ENCODE peak calls at places on chromosome 3, in ten cellular contexts. One of them, this sample, is unnamed.

GRCh38 chr3:131402391-131403039 is 20.9 kb downstream of the NUDT16 start:
- DNase-seq in psoas muscle: no peak
- DNase-seq in A549: no peak
- DNase-seq in breast epithelium: no peak
- DNase-seq in CD4-positive, alpha-beta memory T cell: no peak
- DNase-seq in MM.1S: no peak
- DNase-seq in fibroblast of lung: peak
- DNase-seq in pancreas: no peak
- DNase-seq in GM23338: no peak
- DNase-seq in adrenal gland: no peak
- DNase-seq in this sample: peak

GRCh38 chr3:13125092-13126015 is 52.1 kb upstream of the IQSEC1 start:
- DNase-seq in psoas muscle: no peak
- DNase-seq in A549: no peak
- DNase-seq in breast epithelium: no peak
- DNase-seq in CD4-positive, alpha-beta memory T cell: no peak
- DNase-seq in MM.1S: no peak
- DNase-seq in fibroblast of lung: no peak
- DNase-seq in pancreas: no peak
- DNase-seq in GM23338: no peak
- DNase-seq in adrenal gland: no peak
- DNase-seq in this sample: no peak

GRCh38 chr3:192957441-192957951 is 39.8 kb upstream of the MB21D2 start:
- DNase-seq in psoas muscle: peak
- DNase-seq in A549: no peak
- DNase-seq in breast epithelium: no peak
- DNase-seq in CD4-positive, alpha-beta memory T cell: no peak
- DNase-seq in MM.1S: no peak
- DNase-seq in fibroblast of lung: peak
- DNase-seq in pancreas: no peak
- DNase-seq in GM23338: no peak
- DNase-seq in adrenal gland: peak
- DNase-seq in this sample: peak

GRCh38 chr3:157099337-157100078 is 60.4 kb downstream of the CCNL1 start:
- DNase-seq in psoas muscle: no peak
- DNase-seq in A549: no peak
- DNase-seq in breast epithelium: no peak
- DNase-seq in CD4-positive, alpha-beta memory T cell: no peak
- DNase-seq in MM.1S: no peak
- DNase-seq in fibroblast of lung: peak
- DNase-seq in pancreas: no peak
- DNase-seq in GM23338: no peak
- DNase-seq in adrenal gland: no peak
- DNase-seq in this sample: peak

GRCh38 chr3:133747373-133747772 is 1.2 kb downstream of the TF start:
- DNase-seq in psoas muscle: no peak
- DNase-seq in A549: no peak
- DNase-seq in breast epithelium: no peak
- DNase-seq in CD4-positive, alpha-beta memory T cell: no peak
- DNase-seq in MM.1S: no peak
- DNase-seq in fibroblast of lung: no peak
- DNase-seq in pancreas: no peak
- DNase-seq in GM23338: no peak
- DNase-seq in adrenal gland: no peak
- DNase-seq in this sample: no peak

GRCh38 chr3:187839422-187839821 is 94.2 kb upstream of the BCL6 start:
- DNase-seq in psoas muscle: no peak
- DNase-seq in A549: no peak
- DNase-seq in breast epithelium: no peak
- DNase-seq in CD4-positive, alpha-beta memory T cell: no peak
- DNase-seq in MM.1S: no peak
- DNase-seq in fibroblast of lung: no peak
- DNase-seq in pancreas: no peak
- DNase-seq in GM23338: no peak
- DNase-seq in adrenal gland: no peak
- DNase-seq in this sample: no peak

GRCh38 chr3:63193647-63194046 is 84.5 kb upstream of the SYNPR start:
- DNase-seq in psoas muscle: no peak
- DNase-seq in A549: no peak
- DNase-seq in breast epithelium: no peak
- DNase-seq in CD4-positive, alpha-beta memory T cell: no peak
- DNase-seq in MM.1S: peak
- DNase-seq in fibroblast of lung: peak
- DNase-seq in pancreas: no peak
- DNase-seq in GM23338: peak
- DNase-seq in adrenal gland: no peak
- DNase-seq in this sample: peak

GRCh38 chr3:31096661-31097060 is 202.2 kb upstream of the GADL1 start:
- DNase-seq in psoas muscle: no peak
- DNase-seq in A549: no peak
- DNase-seq in breast epithelium: no peak
- DNase-seq in CD4-positive, alpha-beta memory T cell: no peak
- DNase-seq in MM.1S: peak
- DNase-seq in fibroblast of lung: no peak
- DNase-seq in pancreas: no peak
- DNase-seq in GM23338: no peak
- DNase-seq in adrenal gland: no peak
- DNase-seq in this sample: no peak

GRCh38 chr3:111851511-111851954 is 7.5 kb upstream of the PHLDB2 start:
- DNase-seq in psoas muscle: no peak
- DNase-seq in A549: no peak
- DNase-seq in breast epithelium: no peak
- DNase-seq in CD4-positive, alpha-beta memory T cell: no peak
- DNase-seq in MM.1S: no peak
- DNase-seq in fibroblast of lung: peak
- DNase-seq in pancreas: no peak
- DNase-seq in GM23338: no peak
- DNase-seq in adrenal gland: peak
- DNase-seq in this sample: peak

GRCh38 chr3:4587061-4587837 is 94.1 kb downstream of the ITPR1 start:
- DNase-seq in psoas muscle: no peak
- DNase-seq in A549: no peak
- DNase-seq in breast epithelium: no peak
- DNase-seq in CD4-positive, alpha-beta memory T cell: no peak
- DNase-seq in MM.1S: no peak
- DNase-seq in fibroblast of lung: no peak
- DNase-seq in pancreas: no peak
- DNase-seq in GM23338: no peak
- DNase-seq in adrenal gland: no peak
- DNase-seq in this sample: no peak

GRCh38 chr3:4586381-4586780 is 93.2 kb downstream of the ITPR1 start:
- DNase-seq in psoas muscle: no peak
- DNase-seq in A549: no peak
- DNase-seq in breast epithelium: no peak
- DNase-seq in CD4-positive, alpha-beta memory T cell: no peak
- DNase-seq in MM.1S: no peak
- DNase-seq in fibroblast of lung: no peak
- DNase-seq in pancreas: no peak
- DNase-seq in GM23338: no peak
- DNase-seq in adrenal gland: peak
- DNase-seq in this sample: no peak

GRCh38 chr3:4588410-4588809 is 95.3 kb downstream of the ITPR1 start:
- DNase-seq in psoas muscle: no peak
- DNase-seq in A549: no peak
- DNase-seq in breast epithelium: no peak
- DNase-seq in CD4-positive, alpha-beta memory T cell: no peak
- DNase-seq in MM.1S: no peak
- DNase-seq in fibroblast of lung: peak
- DNase-seq in pancreas: no peak
- DNase-seq in GM23338: no peak
- DNase-seq in adrenal gland: peak
- DNase-seq in this sample: no peak

GRCh38 chr3:4589475-4590111 is 96.4 kb downstream of the ITPR1 start:
- DNase-seq in psoas muscle: no peak
- DNase-seq in A549: no peak
- DNase-seq in breast epithelium: no peak
- DNase-seq in CD4-positive, alpha-beta memory T cell: no peak
- DNase-seq in MM.1S: no peak
- DNase-seq in fibroblast of lung: no peak
- DNase-seq in pancreas: no peak
- DNase-seq in GM23338: no peak
- DNase-seq in adrenal gland: no peak
- DNase-seq in this sample: no peak

GRCh38 chr3:4587838-4588105 is 94.6 kb downstream of the ITPR1 start:
- DNase-seq in psoas muscle: no peak
- DNase-seq in A549: no peak
- DNase-seq in breast epithelium: no peak
- DNase-seq in CD4-positive, alpha-beta memory T cell: no peak
- DNase-seq in MM.1S: no peak
- DNase-seq in fibroblast of lung: no peak
- DNase-seq in pancreas: no peak
- DNase-seq in GM23338: no peak
- DNase-seq in adrenal gland: no peak
- DNase-seq in this sample: no peak
- H3K27ac ChIP-seq in psoas muscle: no peak
- H3K27ac ChIP-seq in A549: no peak
- H3K27ac ChIP-seq in breast epithelium: peak
- H3K27ac ChIP-seq in CD4-positive, alpha-beta memory T cell: no peak
- H3K27ac ChIP-seq in MM.1S: no peak
- H3K27ac ChIP-seq in fibroblast of lung: no peak
- H3K27ac ChIP-seq in pancreas: no peak
- H3K27ac ChIP-seq in GM23338: no peak
- H3K27ac ChIP-seq in adrenal gland: no peak
- H3K27ac ChIP-seq in this sample: no peak

GRCh38 chr3:14179114-14179465 is 473 bp downstream of the LSM3 start:
- DNase-seq in psoas muscle: no peak
- DNase-seq in A549: no peak
- DNase-seq in breast epithelium: no peak
- DNase-seq in CD4-positive, alpha-beta memory T cell: no peak
- DNase-seq in MM.1S: no peak
- DNase-seq in fibroblast of lung: no peak
- DNase-seq in pancreas: no peak
- DNase-seq in GM23338: no peak
- DNase-seq in adrenal gland: no peak
- DNase-seq in this sample: peak

GRCh38 chr3:14178247-14179113 is at the start of the genes LSM3 and XPC:
- DNase-seq in psoas muscle: peak
- DNase-seq in A549: peak
- DNase-seq in breast epithelium: peak
- DNase-seq in CD4-positive, alpha-beta memory T cell: peak
- DNase-seq in MM.1S: peak
- DNase-seq in fibroblast of lung: peak
- DNase-seq in pancreas: peak
- DNase-seq in GM23338: peak
- DNase-seq in adrenal gland: peak
- DNase-seq in this sample: peak

GRCh38 chr3:14179795-14180194 is 1.2 kb downstream of the LSM3 start:
- DNase-seq in psoas muscle: no peak
- DNase-seq in A549: no peak
- DNase-seq in breast epithelium: no peak
- DNase-seq in CD4-positive, alpha-beta memory T cell: no peak
- DNase-seq in MM.1S: no peak
- DNase-seq in fibroblast of lung: no peak
- DNase-seq in pancreas: no peak
- DNase-seq in GM23338: no peak
- DNase-seq in adrenal gland: no peak
- DNase-seq in this sample: no peak

GRCh38 chr3:14175383-14176037 is 2.9 kb downstream of the XPC start:
- DNase-seq in psoas muscle: no peak
- DNase-seq in A549: no peak
- DNase-seq in breast epithelium: no peak
- DNase-seq in CD4-positive, alpha-beta memory T cell: peak
- DNase-seq in MM.1S: peak
- DNase-seq in fibroblast of lung: peak
- DNase-seq in pancreas: no peak
- DNase-seq in GM23338: no peak
- DNase-seq in adrenal gland: no peak
- DNase-seq in this sample: no peak

GRCh38 chr3:14177580-14178246 is 688 bp downstream of the XPC start:
- DNase-seq in psoas muscle: no peak
- DNase-seq in A549: peak
- DNase-seq in breast epithelium: no peak
- DNase-seq in CD4-positive, alpha-beta memory T cell: peak
- DNase-seq in MM.1S: no peak
- DNase-seq in fibroblast of lung: peak
- DNase-seq in pancreas: no peak
- DNase-seq in GM23338: no peak
- DNase-seq in adrenal gland: no peak
- DNase-seq in this sample: no peak
- H3K27ac ChIP-seq in psoas muscle: peak
- H3K27ac ChIP-seq in A549: peak
- H3K27ac ChIP-seq in breast epithelium: peak
- H3K27ac ChIP-seq in CD4-positive, alpha-beta memory T cell: peak
- H3K27ac ChIP-seq in MM.1S: peak
- H3K27ac ChIP-seq in fibroblast of lung: peak
- H3K27ac ChIP-seq in pancreas: peak
- H3K27ac ChIP-seq in GM23338: no peak
- H3K27ac ChIP-seq in adrenal gland: peak
- H3K27ac ChIP-seq in this sample: peak

DNA sequence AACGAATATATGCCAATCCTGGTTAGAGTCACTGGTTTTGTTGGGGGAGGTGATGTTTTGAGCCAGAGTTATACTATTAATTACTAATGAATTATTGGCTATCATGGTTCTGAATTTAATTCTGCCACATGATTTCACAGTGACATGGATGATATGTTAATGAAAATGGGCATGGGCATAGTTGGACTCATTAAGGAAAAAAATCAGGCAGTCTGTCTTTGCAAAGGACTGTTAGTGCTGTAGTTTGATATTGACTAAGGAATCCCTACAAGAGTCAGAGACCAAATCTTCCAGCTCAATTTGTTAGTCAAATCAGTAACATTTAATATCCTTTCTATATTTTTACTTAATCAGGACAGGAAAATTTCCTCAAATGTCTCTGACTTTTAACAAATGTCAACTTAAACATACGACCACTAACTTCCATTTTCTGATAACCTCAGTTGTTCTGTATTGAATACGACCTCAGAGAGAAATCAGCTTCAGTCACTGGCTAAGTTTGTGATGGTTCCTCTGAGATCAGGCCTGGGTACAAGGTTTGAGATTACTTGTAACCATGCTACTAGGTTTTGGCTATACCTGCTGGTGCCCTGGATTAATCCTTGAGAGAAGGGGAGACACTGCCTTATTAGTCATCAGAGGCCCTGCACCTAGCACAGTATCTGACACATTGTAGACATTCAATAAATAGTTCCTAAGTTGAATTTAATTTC is 13.3 kb downstream of the NFKBIZ start:
- DNase-seq in psoas muscle: no peak
- DNase-seq in A549: no peak
- DNase-seq in breast epithelium: no peak
- DNase-seq in CD4-positive, alpha-beta memory T cell: no peak
- DNase-seq in MM.1S: no peak
- DNase-seq in fibroblast of lung: no peak
- DNase-seq in pancreas: no peak
- DNase-seq in GM23338: no peak
- DNase-seq in adrenal gland: no peak
- DNase-seq in this sample: no peak
- H3K27ac ChIP-seq in psoas muscle: no peak
- H3K27ac ChIP-seq in A549: no peak
- H3K27ac ChIP-seq in breast epithelium: no peak
- H3K27ac ChIP-seq in CD4-positive, alpha-beta memory T cell: no peak
- H3K27ac ChIP-seq in MM.1S: no peak
- H3K27ac ChIP-seq in fibroblast of lung: no peak
- H3K27ac ChIP-seq in pancreas: no peak
- H3K27ac ChIP-seq in GM23338: peak
- H3K27ac ChIP-seq in adrenal gland: no peak
- H3K27ac ChIP-seq in this sample: no peak

DNA sequence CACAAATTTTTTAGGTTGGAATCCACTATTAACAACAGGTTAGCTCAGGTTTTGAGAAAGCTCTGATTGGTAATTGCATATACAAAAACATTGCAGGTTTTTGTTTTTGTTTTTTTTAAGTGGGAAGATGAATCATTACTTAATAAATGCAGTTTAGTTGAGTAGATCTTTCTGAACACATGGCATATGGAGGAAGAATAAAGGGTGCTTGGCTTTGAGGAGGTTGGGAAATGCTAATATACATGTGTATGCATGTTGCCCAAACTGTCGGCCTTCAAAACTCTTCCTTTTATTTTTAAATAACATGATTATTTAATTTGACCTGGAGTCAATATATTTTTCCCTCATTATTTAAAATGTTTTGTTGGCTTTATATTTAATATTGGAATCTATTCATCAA is 32.8 kb downstream of the ZBTB38 start:
- DNase-seq in psoas muscle: no peak
- DNase-seq in A549: no peak
- DNase-seq in breast epithelium: no peak
- DNase-seq in CD4-positive, alpha-beta memory T cell: no peak
- DNase-seq in MM.1S: peak
- DNase-seq in fibroblast of lung: no peak
- DNase-seq in pancreas: no peak
- DNase-seq in GM23338: no peak
- DNase-seq in adrenal gland: no peak
- DNase-seq in this sample: no peak
- H3K27ac ChIP-seq in psoas muscle: peak
- H3K27ac ChIP-seq in A549: peak
- H3K27ac ChIP-seq in breast epithelium: peak
- H3K27ac ChIP-seq in CD4-positive, alpha-beta memory T cell: peak
- H3K27ac ChIP-seq in MM.1S: peak
- H3K27ac ChIP-seq in fibroblast of lung: peak
- H3K27ac ChIP-seq in pancreas: peak
- H3K27ac ChIP-seq in GM23338: no peak
- H3K27ac ChIP-seq in adrenal gland: peak
- H3K27ac ChIP-seq in this sample: no peak

This sample was measured in endothelial cell of umbilical vein.